ENCODE peak calls at places on chromosomes 5 and 9, in eight cellular contexts. L is uterus; M is stimulated activated CD4-positive, alpha-beta T cell treated with anti-CD3 and anti-CD28 coated beads, Interleukin-4, amount 100 ng/mL, for 1 hour; X is SW 1271; P is fibroblast of mammary gland; C is HS-5; V is endothelial cell; G is pancreas. E is an unnamed sample.

GRCh38 chr5:147169399-147169798 is 65.4 kb upstream of the STK32A start:
- DNase-seq in L (no peak), M (no peak), X (no peak), P (peak), C (peak), V (no peak), G (peak), E (no peak)

GRCh38 chr5:14472986-14473567 is 108.5 kb upstream of the OTULINL start:
- DNase-seq in L (no peak), M (no peak), X (no peak), P (no peak), C (no peak), V (no peak), G (no peak), E (no peak)

GRCh38 chr5:34978681-34979080 is 49.3 kb downstream of the DNAJC21 start:
- DNase-seq in L (no peak), M (no peak), X (no peak), P (no peak), C (no peak), V (no peak), G (no peak), E (no peak)

GRCh38 chr9:112274600-112274999 is 58.8 kb downstream of the PTBP3 start:
- DNase-seq in L (no peak), M (no peak), X (no peak), P (no peak), C (no peak), V (no peak), G (no peak), E (no peak)

GRCh38 chr5:151066920-151067319 is 13.9 kb downstream of the TNIP1 start:
- DNase-seq in L (no peak), M (no peak), X (no peak), P (no peak), C (no peak), V (no peak), G (no peak), E (no peak)

GRCh38 chr9:14674630-14675029 is 18.6 kb downstream of the ZDHHC21 start:
- DNase-seq in L (no peak), M (no peak), X (no peak), P (no peak), C (no peak), V (no peak), G (no peak), E (no peak)

GRCh38 chr5:74638776-74639537 is 1.6 kb downstream of the ENC1 start:
- DNase-seq in L (no peak), M (no peak), X (peak), P (peak), C (no peak), V (no peak), G (no peak), E (no peak)

GRCh38 chr5:30112842-30113241 is 1080.6 kb upstream of the CDH6 start:
- DNase-seq in L (no peak), M (no peak), X (no peak), P (no peak), C (no peak), V (no peak), G (no peak), E (no peak)

GRCh38 chr9:113963017-113963620 is 87.0 kb downstream of the ZNF618 start:
- DNase-seq in L (no peak), M (peak), X (peak), P (peak), C (no peak), V (peak), G (peak), E (peak)

GRCh38 chr5:13987843-13988464 is 43.5 kb upstream of the DNAH5 start:
- DNase-seq in L (peak), M (no peak), X (peak), P (peak), C (peak), V (peak), G (no peak), E (peak)

GRCh38 chr5:142683885-142684505 is 1.9 kb downstream of the FGF1 start:
- DNase-seq in L (no peak), M (no peak), X (no peak), P (no peak), C (no peak), V (no peak), G (no peak), E (no peak)

GRCh38 chr9:117763314-117763713 is 59.1 kb downstream of the TLR4 start:
- DNase-seq in L (no peak), M (no peak), X (peak), P (peak), C (peak), V (no peak), G (no peak), E (no peak)

GRCh38 chr5:178606269-178606668 is 16.1 kb upstream of the COL23A1 start:
- DNase-seq in L (no peak), M (no peak), X (no peak), P (peak), C (no peak), V (no peak), G (no peak), E (no peak)

GRCh38 chr5:153157156-153157555 is 333.3 kb upstream of the GRIA1 start:
- DNase-seq in L (no peak), M (no peak), X (no peak), P (peak), C (no peak), V (no peak), G (no peak), E (no peak)

GRCh38 chr5:163105456-163105855 is 331.9 kb upstream of the CCNG1 start:
- DNase-seq in L (no peak), M (no peak), X (no peak), P (peak), C (no peak), V (no peak), G (no peak), E (no peak)

GRCh38 chr9:109652112-109652511 is 127.9 kb upstream of the PALM2AKAP2 start:
- DNase-seq in L (no peak), M (no peak), X (no peak), P (peak), C (no peak), V (no peak), G (no peak), E (no peak)

GRCh38 chr5:40594811-40595210 is 84.9 kb upstream of the PTGER4 start:
- DNase-seq in L (no peak), M (no peak), X (no peak), P (peak), C (no peak), V (no peak), G (no peak), E (no peak)

GRCh38 chr9:19156805-19157204 is 29.5 kb upstream of the PLIN2 start:
- DNase-seq in L (peak), M (no peak), X (no peak), P (peak), C (no peak), V (no peak), G (no peak), E (no peak)

GRCh38 chr5:35087971-35088370 is 40.2 kb upstream of the AGXT2 start:
- DNase-seq in L (peak), M (no peak), X (no peak), P (peak), C (peak), V (no peak), G (no peak), E (no peak)

GRCh38 chr5:89396262-89396975 is 513.4 kb upstream of the MEF2C start:
- DNase-seq in L (no peak), M (no peak), X (no peak), P (peak), C (no peak), V (peak), G (no peak), E (no peak)

GRCh38 chr5:38738898-38739743 is 106.7 kb upstream of the OSMR start:
- DNase-seq in L (no peak), M (no peak), X (no peak), P (peak), C (peak), V (no peak), G (no peak), E (no peak)

GRCh38 chr9:23683021-23683431 is 143.0 kb downstream of the ELAVL2 start:
- DNase-seq in L (no peak), M (no peak), X (no peak), P (no peak), C (no peak), V (no peak), G (no peak), E (peak)

GRCh38 chr9:95204310-95204709 is 113.2 kb downstream of the FANCC start:
- DNase-seq in L (no peak), M (no peak), X (no peak), P (no peak), C (no peak), V (no peak), G (no peak), E (no peak)

GRCh38 chr5:42930934-42931333 is 109.2 kb downstream of the ANXA2R start:
- DNase-seq in L (no peak), M (no peak), X (no peak), P (peak), C (no peak), V (no peak), G (no peak), E (no peak)

GRCh38 chr5:82417776-82418607 is 139.8 kb upstream of the RPS23 start:
- DNase-seq in L (no peak), M (no peak), X (no peak), P (peak), C (no peak), V (no peak), G (no peak), E (no peak)

E was measured in SJCRH30.